ENCODE peak calls at places on chromosome 6, in six cellular contexts. D is heart right ventricle, F is GM12865, T is HCT116, W is kidney epithelial cell, E is esophagus muscularis mucosa. C is an unnamed sample.

GRCh38 chr6:51844391-51844735 is 243.1 kb downstream of the PKHD1 start:
- DNase-seq in D (no peak), F (peak), T (no peak), W (no peak), E (no peak), C (no peak)

GRCh38 chr6:131744432-131744831 is 33.6 kb upstream of the CTAGE9 start:
- DNase-seq in D (no peak), F (no peak), T (no peak), W (no peak), E (no peak), C (no peak)

GRCh38 chr6:37657117-37657886 is 40.4 kb downstream of the MDGA1 start:
- DNase-seq in D (no peak), F (no peak), T (peak), W (peak), E (no peak), C (no peak)

GRCh38 chr6:80440496-80441160 is 334.2 kb downstream of the BCKDHB start:
- DNase-seq in D (no peak), F (no peak), T (no peak), W (no peak), E (no peak), C (no peak)

GRCh38 chr6:30548375-30548774 is 7.9 kb downstream of the GNL1 start:
- DNase-seq in D (no peak), F (no peak), T (no peak), W (no peak), E (no peak), C (no peak)

GRCh38 chr6:44224978-44225330 is 1.6 kb downstream of the SLC29A1 start:
- DNase-seq in D (no peak), F (no peak), T (no peak), W (no peak), E (no peak), C (no peak)

GRCh38 chr6:117128052-117128451 is 137.3 kb upstream of the VGLL2 start:
- DNase-seq in D (no peak), F (no peak), T (no peak), W (no peak), E (no peak), C (no peak)

GRCh38 chr6:168102093-168102985 is 23.3 kb upstream of the FRMD1 start:
- DNase-seq in D (no peak), F (no peak), T (no peak), W (no peak), E (no peak), C (no peak)

GRCh38 chr6:42249279-42249678 is 31.6 kb upstream of the MRPS10 start:
- DNase-seq in D (no peak), F (no peak), T (no peak), W (no peak), E (no peak), C (no peak)

GRCh38 chr6:155374681-155375080 is 60.4 kb upstream of the TFB1M start:
- DNase-seq in D (no peak), F (no peak), T (no peak), W (no peak), E (no peak), C (no peak)

GRCh38 chr6:72788188-72788587 is 166.3 kb downstream of the KCNQ5 start:
- DNase-seq in D (no peak), F (no peak), T (no peak), W (peak), E (no peak), C (peak)

GRCh38 chr6:145929037-145929633 is 35.0 kb downstream of the SHPRH start:
- DNase-seq in D (no peak), F (peak), T (peak), W (peak), E (no peak), C (no peak)

GRCh38 chr6:17932362-17932852 is 55.0 kb downstream of the KIF13A start:
- DNase-seq in D (no peak), F (no peak), T (no peak), W (no peak), E (no peak), C (peak)

GRCh38 chr6:138692058-138692977 is 81.3 kb upstream of the CCDC28A start:
- DNase-seq in D (peak), F (peak), T (no peak), W (no peak), E (peak), C (no peak)

GRCh38 chr6:113457156-113457555 is 400.0 kb upstream of the MARCKS start:
- DNase-seq in D (peak), F (no peak), T (no peak), W (no peak), E (no peak), C (peak)

GRCh38 chr6:153059757-153060156 is 57.2 kb upstream of the MTRF1L start:
- DNase-seq in D (no peak), F (peak), T (no peak), W (no peak), E (no peak), C (no peak)

GRCh38 chr6:138498575-138499302 is 555 bp downstream of the NHSL1 start:
- DNase-seq in D (no peak), F (no peak), T (no peak), W (no peak), E (no peak), C (no peak)

GRCh38 chr6:156752666-156753301 is 24.4 kb upstream of the ARID1B start:
- DNase-seq in D (peak), F (peak), T (no peak), W (no peak), E (no peak), C (no peak)

GRCh38 chr6:150286919-150287318 is 81.9 kb upstream of the IYD start:
- DNase-seq in D (no peak), F (no peak), T (no peak), W (no peak), E (no peak), C (no peak)

GRCh38 chr6:4637691-4638433 is 138.3 kb upstream of the CDYL start:
- DNase-seq in D (no peak), F (peak), T (peak), W (peak), E (peak), C (peak)

GRCh38 chr6:5471637-5472430 is 210.5 kb downstream of the FARS2 start:
- DNase-seq in D (no peak), F (no peak), T (no peak), W (peak), E (no peak), C (no peak)

GRCh38 chr6:133396225-133396624 is 155.1 kb downstream of the EYA4 start:
- DNase-seq in D (no peak), F (no peak), T (no peak), W (no peak), E (no peak), C (no peak)

GRCh38 chr6:111586554-111586953 is 19.1 kb downstream of the TRAF3IP2 start:
- DNase-seq in D (no peak), F (peak), T (no peak), W (no peak), E (no peak), C (no peak)

GRCh38 chr6:125872259-125872921 is 81.6 kb downstream of the NCOA7 start:
- DNase-seq in D (no peak), F (no peak), T (no peak), W (no peak), E (no peak), C (no peak)

DNA sequence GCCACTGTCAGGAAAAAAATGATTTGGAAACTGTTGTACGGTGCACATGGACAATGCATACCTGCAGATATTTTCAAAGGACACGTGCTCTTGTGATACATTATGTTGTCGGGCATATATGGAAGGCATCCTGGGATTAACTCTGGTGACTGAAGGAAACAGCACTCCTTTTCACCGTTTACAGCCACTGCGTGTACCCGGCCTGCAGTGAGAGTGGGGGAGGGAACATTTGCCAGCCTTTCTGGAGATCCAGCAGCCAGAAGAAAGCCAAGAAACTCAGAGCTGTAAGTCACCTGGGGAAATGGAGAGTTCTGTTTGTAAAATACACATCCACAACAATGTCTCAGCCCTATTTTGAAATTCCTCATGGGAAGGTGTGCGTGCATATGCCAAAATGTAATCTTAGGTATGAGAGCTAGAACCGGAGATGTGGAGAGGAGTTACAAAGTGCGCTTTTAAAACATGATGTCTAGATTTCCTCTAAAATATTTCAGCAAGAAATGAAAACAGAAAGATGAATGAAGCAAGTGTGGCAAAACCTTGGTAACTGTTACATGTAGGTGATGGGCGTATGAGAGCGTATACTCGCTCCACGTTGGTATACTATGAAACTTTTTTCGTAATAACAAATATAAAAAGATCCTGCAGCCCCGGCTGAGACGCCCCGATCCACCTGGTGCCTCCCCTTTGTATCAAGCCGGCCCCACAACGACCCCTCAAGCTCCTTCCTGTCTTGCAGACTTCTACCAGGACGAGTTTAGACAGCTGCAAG is 8.6 kb upstream of the FOXF2 start:
- DNase-seq in D (no peak), F (no peak), T (no peak), W (no peak), E (no peak), C (no peak)
- H3K4me3 ChIP-seq in D (no peak), F (no peak), T (no peak), W (no peak), E (peak), C (no peak)

DNA sequence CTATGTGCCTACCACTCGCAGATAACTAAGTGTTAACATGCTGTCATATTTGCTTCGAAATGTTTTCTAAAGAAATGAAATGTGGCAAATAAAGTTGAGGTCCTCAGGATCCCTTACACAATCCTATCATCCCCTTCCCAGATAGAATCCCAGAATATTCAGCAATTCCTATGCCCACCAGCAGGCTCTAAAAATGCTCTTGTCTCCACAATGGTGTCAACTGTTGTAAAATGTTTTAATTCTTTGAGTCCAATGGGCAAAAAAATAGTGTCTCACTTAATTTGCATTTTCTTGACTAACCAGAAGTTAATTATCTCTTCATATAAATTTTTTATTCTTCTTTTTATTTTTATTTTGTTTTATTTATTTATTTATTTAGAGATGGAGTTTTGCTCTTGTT is 103.9 kb upstream of the MAP7 start:
- DNase-seq in D (no peak), F (no peak), T (no peak), W (no peak), E (no peak), C (no peak)
- TF ChIP-seq CTCF in D (no peak), F (no peak), T (no peak), W (peak), E (no peak), C (no peak)

GRCh38 chr6:33071579-33071978 is 1.9 kb downstream of the HLA-DPA1 start:
- DNase-seq in D (no peak), F (no peak), T (no peak), W (no peak), E (peak), C (no peak)
- H3K4me3 ChIP-seq in D (no peak), F (peak), T (no peak), W (no peak), E (no peak), C (no peak)

GRCh38 chr6:135265278-135265677 is 84.2 kb downstream of the MYB start:
- DNase-seq in D (no peak), F (no peak), T (no peak), W (no peak), E (no peak), C (no peak)
- TF ChIP-seq CTCF in D (no peak), F (no peak), T (no peak), W (no peak), E (no peak), C (no peak)

DNA sequence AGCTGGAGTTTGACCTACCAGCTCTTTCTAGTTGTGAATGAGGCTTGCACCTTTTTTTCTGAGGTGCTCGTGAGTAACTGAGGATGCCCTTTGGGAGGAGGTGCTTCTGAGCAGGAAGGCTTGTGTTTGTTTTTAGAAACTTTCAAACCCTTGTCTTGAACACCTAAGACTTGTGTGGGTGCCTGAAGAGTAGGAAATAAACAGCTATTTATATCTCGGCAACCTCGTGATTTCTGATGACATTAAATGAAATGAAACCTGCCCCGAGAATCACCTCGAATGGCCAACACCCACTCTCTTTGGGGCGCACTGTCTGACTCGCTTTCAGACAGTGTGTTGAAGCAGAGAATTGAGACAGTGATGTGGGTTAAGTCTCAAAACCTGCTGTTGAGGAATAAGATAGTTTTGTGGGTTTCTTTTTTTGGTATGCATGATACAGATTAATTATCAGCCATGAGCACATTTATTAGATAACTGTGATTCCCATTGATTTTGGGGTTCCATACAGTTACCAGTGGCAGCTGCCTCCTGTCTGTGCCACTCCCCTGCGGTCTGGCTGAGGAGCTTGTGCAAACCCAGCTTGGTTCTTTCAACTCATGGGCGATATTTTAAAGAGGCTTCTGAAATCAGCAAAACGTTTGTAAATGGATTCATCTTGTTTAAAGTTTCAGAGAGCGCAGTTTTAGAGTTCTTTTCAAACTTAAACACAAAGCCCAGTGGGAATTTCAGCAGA is 8.4 kb downstream of the IRF4 start:
- DNase-seq in D (no peak), F (peak), T (no peak), W (no peak), E (no peak), C (no peak)
- H3K4me3 ChIP-seq in D (no peak), F (no peak), T (no peak), W (no peak), E (no peak), C (no peak)

GRCh38 chr6:165726290-165726875 is 63.3 kb upstream of the PDE10A start:
- DNase-seq in D (no peak), F (no peak), T (no peak), W (no peak), E (no peak), C (no peak)

GRCh38 chr6:165728196-165728595 is 65.2 kb upstream of the PDE10A start:
- DNase-seq in D (no peak), F (no peak), T (no peak), W (no peak), E (no peak), C (no peak)

GRCh38 chr6:165726915-165727314 is 63.9 kb upstream of the PDE10A start:
- DNase-seq in D (no peak), F (no peak), T (no peak), W (no peak), E (peak), C (no peak)

GRCh38 chr6:165723326-165723725 is 60.3 kb upstream of the PDE10A start:
- DNase-seq in D (no peak), F (no peak), T (no peak), W (no peak), E (no peak), C (no peak)

DNA sequence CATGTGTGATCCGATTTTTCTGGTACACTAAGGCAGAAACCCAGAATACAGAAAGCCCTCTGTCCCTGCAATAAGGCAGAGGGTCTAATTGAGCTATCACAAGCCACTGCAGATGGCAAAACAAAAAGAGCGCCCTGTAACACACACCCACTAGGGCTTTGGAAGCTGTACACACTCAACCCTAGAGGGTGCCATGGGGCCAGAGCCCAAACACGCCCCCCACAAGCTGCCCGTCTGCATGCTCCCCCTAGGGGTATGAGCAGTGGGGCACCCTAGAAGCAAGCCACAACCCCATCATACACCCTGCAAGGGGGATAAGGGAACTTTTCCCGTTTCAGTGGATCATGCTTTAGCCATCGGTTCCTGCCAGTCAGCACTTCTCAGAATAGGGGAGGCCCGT is 62.2 kb upstream of the PDE10A start:
- DNase-seq in D (no peak), F (no peak), T (no peak), W (no peak), E (peak), C (no peak)
- TF ChIP-seq CTCF in D (no peak), F (no peak), T (no peak), W (no peak), E (no peak), C (no peak)

GRCh38 chr6:157763894-157764345 is 59.1 kb upstream of the SNX9 start:
- DNase-seq in D (no peak), F (peak), T (no peak), W (no peak), E (no peak), C (no peak)

GRCh38 chr6:157764346-157765068 is 58.5 kb upstream of the SNX9 start:
- DNase-seq in D (peak), F (peak), T (peak), W (peak), E (no peak), C (peak)

GRCh38 chr6:157761926-157762325 is 61.1 kb upstream of the SNX9 start:
- DNase-seq in D (no peak), F (no peak), T (no peak), W (no peak), E (no peak), C (no peak)

GRCh38 chr6:157762636-157763035 is 60.4 kb upstream of the SNX9 start:
- DNase-seq in D (no peak), F (no peak), T (no peak), W (no peak), E (peak), C (no peak)

DNA sequence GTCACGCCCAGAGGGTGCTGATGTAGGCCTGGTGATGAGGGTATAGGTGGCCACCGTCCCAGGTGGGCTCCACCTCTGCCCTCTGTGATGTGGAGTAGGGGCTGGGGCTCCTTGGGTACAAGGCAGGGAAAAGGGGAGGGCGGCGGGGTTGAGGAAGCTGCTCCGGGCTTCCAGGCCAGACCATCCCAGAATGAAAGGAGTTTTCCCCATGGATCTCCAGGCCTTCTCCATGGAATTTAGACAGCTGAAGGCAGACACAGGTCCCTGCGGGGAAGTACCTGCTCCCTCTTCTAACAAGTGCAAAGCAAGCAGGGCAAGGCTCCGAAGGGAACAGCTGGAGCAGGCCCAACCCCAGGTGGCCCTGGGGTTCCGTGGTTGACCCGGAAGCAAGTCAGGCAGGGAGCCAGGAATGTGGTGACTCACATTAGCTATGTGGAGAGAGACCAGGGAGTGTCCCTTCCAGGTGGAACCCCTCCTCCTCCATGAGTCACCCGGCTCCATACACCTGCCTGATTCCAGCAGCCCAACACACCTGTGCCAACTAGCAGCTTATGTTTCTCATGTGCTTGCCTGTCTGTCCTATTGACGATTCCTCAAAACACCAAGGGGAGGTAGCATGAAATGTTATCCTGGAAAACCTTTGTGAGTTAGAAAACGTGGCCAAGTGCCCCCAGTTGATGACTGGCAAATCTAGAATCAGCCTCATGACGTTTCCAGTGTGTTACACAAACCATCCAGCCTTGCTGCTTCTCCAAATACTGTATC is 59.7 kb upstream of the SNX9 start:
- DNase-seq in D (peak), F (peak), T (peak), W (peak), E (no peak), C (no peak)
- H3K4me3 ChIP-seq in D (no peak), F (no peak), T (peak), W (no peak), E (no peak), C (no peak)

GRCh38 chr6:142537612-142538478 is 236.0 kb downstream of the ADGRG6 start:
- DNase-seq in D (no peak), F (peak), T (peak), W (no peak), E (no peak), C (no peak)
- TF ChIP-seq CTCF in D (peak), F (peak), T (peak), W (peak), E (peak), C (peak)

GRCh38 chr6:166862287-166862977 is 93.9 kb downstream of the RNASET2 start:
- DNase-seq in D (peak), F (peak), T (no peak), W (no peak), E (peak), C (no peak)
- H3K4me3 ChIP-seq in D (peak), F (peak), T (no peak), W (peak), E (peak), C (peak)